ENCODE peak calls at places on chromosomes 2 and 18, in five cellular contexts. One of them, this sample, is unnamed.

GRCh38 chr2:11975373-11975772 is 228.9 kb downstream of the LPIN1 start:
- DNase-seq in suprapubic skin: no peak
- DNase-seq in midbrain: no peak
- DNase-seq in activated CD4-positive, alpha-beta T cell treated with anti-CD3 and anti-CD28 coated beads, Interleukin-2, amount 10 ng/mL, durations not matched to agents 7 days and 5 days: no peak
- DNase-seq in memory B cell: no peak
- DNase-seq in this sample: no peak

GRCh38 chr2:171436307-171436706 is 2.3 kb downstream of the DCAF17 start:
- DNase-seq in suprapubic skin: no peak
- DNase-seq in midbrain: no peak
- DNase-seq in activated CD4-positive, alpha-beta T cell treated with anti-CD3 and anti-CD28 coated beads, Interleukin-2, amount 10 ng/mL, durations not matched to agents 7 days and 5 days: no peak
- DNase-seq in memory B cell: no peak
- DNase-seq in this sample: no peak

GRCh38 chr2:184030978-184031377 is 567.4 kb upstream of the ZNF804A start:
- DNase-seq in suprapubic skin: no peak
- DNase-seq in midbrain: no peak
- DNase-seq in activated CD4-positive, alpha-beta T cell treated with anti-CD3 and anti-CD28 coated beads, Interleukin-2, amount 10 ng/mL, durations not matched to agents 7 days and 5 days: no peak
- DNase-seq in memory B cell: no peak
- DNase-seq in this sample: no peak

GRCh38 chr2:48249093-48249492 is 280.9 kb upstream of the STON1 start:
- DNase-seq in suprapubic skin: no peak
- DNase-seq in midbrain: no peak
- DNase-seq in activated CD4-positive, alpha-beta T cell treated with anti-CD3 and anti-CD28 coated beads, Interleukin-2, amount 10 ng/mL, durations not matched to agents 7 days and 5 days: no peak
- DNase-seq in memory B cell: no peak
- DNase-seq in this sample: peak

GRCh38 chr2:60549250-60550150 is 4.0 kb downstream of the BCL11A start:
- DNase-seq in suprapubic skin: no peak
- DNase-seq in midbrain: no peak
- DNase-seq in activated CD4-positive, alpha-beta T cell treated with anti-CD3 and anti-CD28 coated beads, Interleukin-2, amount 10 ng/mL, durations not matched to agents 7 days and 5 days: no peak
- DNase-seq in memory B cell: peak
- DNase-seq in this sample: no peak

GRCh38 chr2:195318440-195319111 is 338.4 kb upstream of the SLC39A10 start:
- DNase-seq in suprapubic skin: no peak
- DNase-seq in midbrain: peak
- DNase-seq in activated CD4-positive, alpha-beta T cell treated with anti-CD3 and anti-CD28 coated beads, Interleukin-2, amount 10 ng/mL, durations not matched to agents 7 days and 5 days: peak
- DNase-seq in memory B cell: no peak
- DNase-seq in this sample: peak

GRCh38 chr18:27546991-27547390 is 361.9 kb upstream of the CHST9 start:
- DNase-seq in suprapubic skin: no peak
- DNase-seq in midbrain: no peak
- DNase-seq in activated CD4-positive, alpha-beta T cell treated with anti-CD3 and anti-CD28 coated beads, Interleukin-2, amount 10 ng/mL, durations not matched to agents 7 days and 5 days: no peak
- DNase-seq in memory B cell: no peak
- DNase-seq in this sample: no peak

GRCh38 chr18:74128114-74128513 is 19.5 kb downstream of the FBXO15 start:
- DNase-seq in suprapubic skin: no peak
- DNase-seq in midbrain: peak
- DNase-seq in activated CD4-positive, alpha-beta T cell treated with anti-CD3 and anti-CD28 coated beads, Interleukin-2, amount 10 ng/mL, durations not matched to agents 7 days and 5 days: no peak
- DNase-seq in memory B cell: no peak
- DNase-seq in this sample: no peak

GRCh38 chr2:171316220-171316619 is 117.6 kb downstream of the METTL8 start:
- DNase-seq in suprapubic skin: no peak
- DNase-seq in midbrain: no peak
- DNase-seq in activated CD4-positive, alpha-beta T cell treated with anti-CD3 and anti-CD28 coated beads, Interleukin-2, amount 10 ng/mL, durations not matched to agents 7 days and 5 days: no peak
- DNase-seq in memory B cell: no peak
- DNase-seq in this sample: peak

GRCh38 chr2:200668473-200668872 is 82.7 kb downstream of the AOX1 start:
- DNase-seq in suprapubic skin: no peak
- DNase-seq in midbrain: no peak
- DNase-seq in activated CD4-positive, alpha-beta T cell treated with anti-CD3 and anti-CD28 coated beads, Interleukin-2, amount 10 ng/mL, durations not matched to agents 7 days and 5 days: no peak
- DNase-seq in memory B cell: no peak
- DNase-seq in this sample: no peak

GRCh38 chr2:241759091-241759807 is 17.4 kb upstream of the GAL3ST2 start:
- DNase-seq in suprapubic skin: no peak
- DNase-seq in midbrain: no peak
- DNase-seq in activated CD4-positive, alpha-beta T cell treated with anti-CD3 and anti-CD28 coated beads, Interleukin-2, amount 10 ng/mL, durations not matched to agents 7 days and 5 days: no peak
- DNase-seq in memory B cell: no peak
- DNase-seq in this sample: no peak

GRCh38 chr2:197248001-197248401 is 62.6 kb downstream of the ANKRD44 start:
- DNase-seq in suprapubic skin: no peak
- DNase-seq in midbrain: no peak
- DNase-seq in activated CD4-positive, alpha-beta T cell treated with anti-CD3 and anti-CD28 coated beads, Interleukin-2, amount 10 ng/mL, durations not matched to agents 7 days and 5 days: no peak
- DNase-seq in memory B cell: no peak
- DNase-seq in this sample: no peak

GRCh38 chr2:179376881-179377280 is 112.2 kb upstream of the SESTD1 start:
- DNase-seq in suprapubic skin: no peak
- DNase-seq in midbrain: no peak
- DNase-seq in activated CD4-positive, alpha-beta T cell treated with anti-CD3 and anti-CD28 coated beads, Interleukin-2, amount 10 ng/mL, durations not matched to agents 7 days and 5 days: no peak
- DNase-seq in memory B cell: no peak
- DNase-seq in this sample: no peak

GRCh38 chr18:26103579-26103978 is 13.2 kb upstream of the SS18 start:
- DNase-seq in suprapubic skin: no peak
- DNase-seq in midbrain: no peak
- DNase-seq in activated CD4-positive, alpha-beta T cell treated with anti-CD3 and anti-CD28 coated beads, Interleukin-2, amount 10 ng/mL, durations not matched to agents 7 days and 5 days: peak
- DNase-seq in memory B cell: no peak
- DNase-seq in this sample: peak

GRCh38 chr2:133581027-133581760 is 12.9 kb upstream of the NCKAP5 start:
- DNase-seq in suprapubic skin: no peak
- DNase-seq in midbrain: no peak
- DNase-seq in activated CD4-positive, alpha-beta T cell treated with anti-CD3 and anti-CD28 coated beads, Interleukin-2, amount 10 ng/mL, durations not matched to agents 7 days and 5 days: no peak
- DNase-seq in memory B cell: no peak
- DNase-seq in this sample: no peak

GRCh38 chr2:11516984-11517648 is 16.7 kb upstream of the GREB1 start:
- DNase-seq in suprapubic skin: no peak
- DNase-seq in midbrain: no peak
- DNase-seq in activated CD4-positive, alpha-beta T cell treated with anti-CD3 and anti-CD28 coated beads, Interleukin-2, amount 10 ng/mL, durations not matched to agents 7 days and 5 days: no peak
- DNase-seq in memory B cell: no peak
- DNase-seq in this sample: no peak

GRCh38 chr18:68040198-68040597 is 523.7 kb upstream of the DSEL start:
- DNase-seq in suprapubic skin: no peak
- DNase-seq in midbrain: no peak
- DNase-seq in activated CD4-positive, alpha-beta T cell treated with anti-CD3 and anti-CD28 coated beads, Interleukin-2, amount 10 ng/mL, durations not matched to agents 7 days and 5 days: no peak
- DNase-seq in memory B cell: no peak
- DNase-seq in this sample: no peak

GRCh38 chr2:74199871-74200305 is 1.5 kb downstream of the MTHFD2 start:
- DNase-seq in suprapubic skin: no peak
- DNase-seq in midbrain: no peak
- DNase-seq in activated CD4-positive, alpha-beta T cell treated with anti-CD3 and anti-CD28 coated beads, Interleukin-2, amount 10 ng/mL, durations not matched to agents 7 days and 5 days: no peak
- DNase-seq in memory B cell: no peak
- DNase-seq in this sample: peak

GRCh38 chr2:10161961-10162441 is 39.5 kb downstream of the RRM2 start:
- DNase-seq in suprapubic skin: no peak
- DNase-seq in midbrain: no peak
- DNase-seq in activated CD4-positive, alpha-beta T cell treated with anti-CD3 and anti-CD28 coated beads, Interleukin-2, amount 10 ng/mL, durations not matched to agents 7 days and 5 days: no peak
- DNase-seq in memory B cell: no peak
- DNase-seq in this sample: peak

GRCh38 chr2:235390108-235390815 is 103.6 kb upstream of the AGAP1 start:
- DNase-seq in suprapubic skin: no peak
- DNase-seq in midbrain: no peak
- DNase-seq in activated CD4-positive, alpha-beta T cell treated with anti-CD3 and anti-CD28 coated beads, Interleukin-2, amount 10 ng/mL, durations not matched to agents 7 days and 5 days: peak
- DNase-seq in memory B cell: no peak
- DNase-seq in this sample: no peak

GRCh38 chr2:29983308-29983707 is 61.9 kb upstream of the ALK start:
- DNase-seq in suprapubic skin: no peak
- DNase-seq in midbrain: no peak
- DNase-seq in activated CD4-positive, alpha-beta T cell treated with anti-CD3 and anti-CD28 coated beads, Interleukin-2, amount 10 ng/mL, durations not matched to agents 7 days and 5 days: no peak
- DNase-seq in memory B cell: no peak
- DNase-seq in this sample: no peak

GRCh38 chr2:239344857-239345216 is 56.0 kb downstream of the HDAC4 start:
- DNase-seq in suprapubic skin: no peak
- DNase-seq in midbrain: no peak
- DNase-seq in activated CD4-positive, alpha-beta T cell treated with anti-CD3 and anti-CD28 coated beads, Interleukin-2, amount 10 ng/mL, durations not matched to agents 7 days and 5 days: no peak
- DNase-seq in memory B cell: no peak
- DNase-seq in this sample: no peak